ENCODE peak calls at places on chromosome 2, in four cellular contexts. One of them, this sample, is unnamed.

GRCh38 chr2:85785027-85785822 is 31.4 kb downstream of the ATOH8 start:
- DNase-seq in NCI-H748 treated with DMSO at 0.1 percent for 48 hours: no peak
- DNase-seq in OCI-M1: no peak
- DNase-seq in stimulated activated CD8-positive, alpha-beta memory T cell treated with anti-CD3 and anti-CD28 coated beads, Interleukin-7, amount 100 ng/mL, for 4 hours: no peak
- DNase-seq in this sample: no peak

GRCh38 chr2:47061989-47062678 is 93.0 kb downstream of the STPG4 start:
- DNase-seq in stimulated activated CD8-positive, alpha-beta memory T cell treated with anti-CD3 and anti-CD28 coated beads, Interleukin-7, amount 100 ng/mL, for 4 hours: no peak
- DNase-seq in OCI-M1: peak
- DNase-seq in NCI-H748 treated with DMSO at 0.1 percent for 48 hours: no peak
- DNase-seq in this sample: no peak

GRCh38 chr2:25524507-25524906 is 148.9 kb downstream of the DTNB start:
- DNase-seq in OCI-M1: no peak
- DNase-seq in stimulated activated CD8-positive, alpha-beta memory T cell treated with anti-CD3 and anti-CD28 coated beads, Interleukin-7, amount 100 ng/mL, for 4 hours: no peak
- DNase-seq in NCI-H748 treated with DMSO at 0.1 percent for 48 hours: no peak
- DNase-seq in this sample: no peak

GRCh38 chr2:12151716-12152115 is 405.3 kb downstream of the LPIN1 start:
- DNase-seq in OCI-M1: no peak
- DNase-seq in NCI-H748 treated with DMSO at 0.1 percent for 48 hours: no peak
- DNase-seq in stimulated activated CD8-positive, alpha-beta memory T cell treated with anti-CD3 and anti-CD28 coated beads, Interleukin-7, amount 100 ng/mL, for 4 hours: no peak
- DNase-seq in this sample: no peak

GRCh38 chr2:10305254-10305635 is 2.5 kb downstream of the HPCAL1 start:
- DNase-seq in stimulated activated CD8-positive, alpha-beta memory T cell treated with anti-CD3 and anti-CD28 coated beads, Interleukin-7, amount 100 ng/mL, for 4 hours: no peak
- DNase-seq in OCI-M1: peak
- DNase-seq in NCI-H748 treated with DMSO at 0.1 percent for 48 hours: no peak
- DNase-seq in this sample: no peak

GRCh38 chr2:47984041-47984440 is 77.7 kb upstream of the FBXO11 start:
- DNase-seq in stimulated activated CD8-positive, alpha-beta memory T cell treated with anti-CD3 and anti-CD28 coated beads, Interleukin-7, amount 100 ng/mL, for 4 hours: no peak
- DNase-seq in NCI-H748 treated with DMSO at 0.1 percent for 48 hours: no peak
- DNase-seq in OCI-M1: peak
- DNase-seq in this sample: no peak

GRCh38 chr2:7983912-7984311 is 697.9 kb upstream of the ID2 start:
- DNase-seq in OCI-M1: no peak
- DNase-seq in stimulated activated CD8-positive, alpha-beta memory T cell treated with anti-CD3 and anti-CD28 coated beads, Interleukin-7, amount 100 ng/mL, for 4 hours: no peak
- DNase-seq in NCI-H748 treated with DMSO at 0.1 percent for 48 hours: no peak
- DNase-seq in this sample: no peak

GRCh38 chr2:45121236-45121927 is 112.1 kb upstream of the SIX2 start:
- DNase-seq in stimulated activated CD8-positive, alpha-beta memory T cell treated with anti-CD3 and anti-CD28 coated beads, Interleukin-7, amount 100 ng/mL, for 4 hours: no peak
- DNase-seq in NCI-H748 treated with DMSO at 0.1 percent for 48 hours: no peak
- DNase-seq in OCI-M1: no peak
- DNase-seq in this sample: no peak

GRCh38 chr2:173159794-173160463 is 84.3 kb downstream of the MAP3K20 start:
- DNase-seq in stimulated activated CD8-positive, alpha-beta memory T cell treated with anti-CD3 and anti-CD28 coated beads, Interleukin-7, amount 100 ng/mL, for 4 hours: no peak
- DNase-seq in NCI-H748 treated with DMSO at 0.1 percent for 48 hours: no peak
- DNase-seq in OCI-M1: peak
- DNase-seq in this sample: no peak

GRCh38 chr2:42693013-42693575 is 70.8 kb downstream of the OXER1 start:
- DNase-seq in NCI-H748 treated with DMSO at 0.1 percent for 48 hours: no peak
- DNase-seq in stimulated activated CD8-positive, alpha-beta memory T cell treated with anti-CD3 and anti-CD28 coated beads, Interleukin-7, amount 100 ng/mL, for 4 hours: no peak
- DNase-seq in OCI-M1: peak
- DNase-seq in this sample: no peak

GRCh38 chr2:127305985-127306585 is 12.1 kb upstream of the ERCC3 start:
- DNase-seq in NCI-H748 treated with DMSO at 0.1 percent for 48 hours: no peak
- DNase-seq in stimulated activated CD8-positive, alpha-beta memory T cell treated with anti-CD3 and anti-CD28 coated beads, Interleukin-7, amount 100 ng/mL, for 4 hours: no peak
- DNase-seq in OCI-M1: peak
- DNase-seq in this sample: no peak

GRCh38 chr2:127134833-127135830 is 28.2 kb upstream of the BIN1 start:
- DNase-seq in stimulated activated CD8-positive, alpha-beta memory T cell treated with anti-CD3 and anti-CD28 coated beads, Interleukin-7, amount 100 ng/mL, for 4 hours: no peak
- DNase-seq in NCI-H748 treated with DMSO at 0.1 percent for 48 hours: no peak
- DNase-seq in OCI-M1: no peak
- DNase-seq in this sample: no peak

GRCh38 chr2:147553743-147554142 is 291.1 kb upstream of the ACVR2A start:
- DNase-seq in stimulated activated CD8-positive, alpha-beta memory T cell treated with anti-CD3 and anti-CD28 coated beads, Interleukin-7, amount 100 ng/mL, for 4 hours: no peak
- DNase-seq in NCI-H748 treated with DMSO at 0.1 percent for 48 hours: no peak
- DNase-seq in OCI-M1: no peak
- DNase-seq in this sample: no peak

GRCh38 chr2:111157071-111157661 is 36.5 kb downstream of the BCL2L11 start:
- DNase-seq in NCI-H748 treated with DMSO at 0.1 percent for 48 hours: no peak
- DNase-seq in stimulated activated CD8-positive, alpha-beta memory T cell treated with anti-CD3 and anti-CD28 coated beads, Interleukin-7, amount 100 ng/mL, for 4 hours: no peak
- DNase-seq in OCI-M1: no peak
- DNase-seq in this sample: no peak

GRCh38 chr2:54267577-54267976 is 11.5 kb upstream of the TSPYL6 start:
- DNase-seq in stimulated activated CD8-positive, alpha-beta memory T cell treated with anti-CD3 and anti-CD28 coated beads, Interleukin-7, amount 100 ng/mL, for 4 hours: no peak
- DNase-seq in NCI-H748 treated with DMSO at 0.1 percent for 48 hours: no peak
- DNase-seq in OCI-M1: no peak
- DNase-seq in this sample: no peak

GRCh38 chr2:45069711-45070664 is 60.7 kb upstream of the SIX2 start:
- DNase-seq in NCI-H748 treated with DMSO at 0.1 percent for 48 hours: peak
- DNase-seq in OCI-M1: no peak
- DNase-seq in stimulated activated CD8-positive, alpha-beta memory T cell treated with anti-CD3 and anti-CD28 coated beads, Interleukin-7, amount 100 ng/mL, for 4 hours: no peak
- DNase-seq in this sample: no peak

GRCh38 chr2:187500585-187501359 is 52.7 kb upstream of the CALCRL start:
- DNase-seq in NCI-H748 treated with DMSO at 0.1 percent for 48 hours: no peak
- DNase-seq in OCI-M1: peak
- DNase-seq in stimulated activated CD8-positive, alpha-beta memory T cell treated with anti-CD3 and anti-CD28 coated beads, Interleukin-7, amount 100 ng/mL, for 4 hours: no peak
- DNase-seq in this sample: no peak

GRCh38 chr2:128317186-128317897 is 1.3 kb downstream of the HS6ST1 start:
- DNase-seq in NCI-H748 treated with DMSO at 0.1 percent for 48 hours: no peak
- DNase-seq in stimulated activated CD8-positive, alpha-beta memory T cell treated with anti-CD3 and anti-CD28 coated beads, Interleukin-7, amount 100 ng/mL, for 4 hours: no peak
- DNase-seq in OCI-M1: peak
- DNase-seq in this sample: no peak

GRCh38 chr2:157839162-157839801 is 36.8 kb downstream of the ACVR1 start:
- DNase-seq in NCI-H748 treated with DMSO at 0.1 percent for 48 hours: peak
- DNase-seq in stimulated activated CD8-positive, alpha-beta memory T cell treated with anti-CD3 and anti-CD28 coated beads, Interleukin-7, amount 100 ng/mL, for 4 hours: no peak
- DNase-seq in OCI-M1: peak
- DNase-seq in this sample: no peak

GRCh38 chr2:105517814-105518705 is 119.2 kb upstream of the FHL2 start:
- DNase-seq in stimulated activated CD8-positive, alpha-beta memory T cell treated with anti-CD3 and anti-CD28 coated beads, Interleukin-7, amount 100 ng/mL, for 4 hours: no peak
- DNase-seq in NCI-H748 treated with DMSO at 0.1 percent for 48 hours: no peak
- DNase-seq in OCI-M1: no peak
- DNase-seq in this sample: no peak

GRCh38 chr2:235320341-235320740 is 173.5 kb upstream of the AGAP1 start:
- DNase-seq in OCI-M1: no peak
- DNase-seq in NCI-H748 treated with DMSO at 0.1 percent for 48 hours: no peak
- DNase-seq in stimulated activated CD8-positive, alpha-beta memory T cell treated with anti-CD3 and anti-CD28 coated beads, Interleukin-7, amount 100 ng/mL, for 4 hours: no peak
- DNase-seq in this sample: no peak

GRCh38 chr2:65724752-65725151 is 292.4 kb upstream of the SPRED2 start:
- DNase-seq in NCI-H748 treated with DMSO at 0.1 percent for 48 hours: no peak
- DNase-seq in OCI-M1: no peak
- DNase-seq in stimulated activated CD8-positive, alpha-beta memory T cell treated with anti-CD3 and anti-CD28 coated beads, Interleukin-7, amount 100 ng/mL, for 4 hours: no peak
- DNase-seq in this sample: no peak

GRCh38 chr2:70143314-70144150 is 47.3 kb downstream of the C2orf42 start:
- DNase-seq in OCI-M1: peak
- DNase-seq in NCI-H748 treated with DMSO at 0.1 percent for 48 hours: no peak
- DNase-seq in stimulated activated CD8-positive, alpha-beta memory T cell treated with anti-CD3 and anti-CD28 coated beads, Interleukin-7, amount 100 ng/mL, for 4 hours: peak
- DNase-seq in this sample: peak

GRCh38 chr2:79770926-79771325 is 258.1 kb downstream of the CTNNA2 start:
- DNase-seq in OCI-M1: no peak
- DNase-seq in NCI-H748 treated with DMSO at 0.1 percent for 48 hours: no peak
- DNase-seq in stimulated activated CD8-positive, alpha-beta memory T cell treated with anti-CD3 and anti-CD28 coated beads, Interleukin-7, amount 100 ng/mL, for 4 hours: no peak
- DNase-seq in this sample: no peak

GRCh38 chr2:86807462-86808275 is 17.0 kb upstream of the CD8A start:
- DNase-seq in OCI-M1: no peak
- DNase-seq in stimulated activated CD8-positive, alpha-beta memory T cell treated with anti-CD3 and anti-CD28 coated beads, Interleukin-7, amount 100 ng/mL, for 4 hours: no peak
- DNase-seq in NCI-H748 treated with DMSO at 0.1 percent for 48 hours: peak
- DNase-seq in this sample: no peak

GRCh38 chr2:5660591-5660990 is 31.6 kb upstream of the SOX11 start:
- DNase-seq in NCI-H748 treated with DMSO at 0.1 percent for 48 hours: no peak
- DNase-seq in OCI-M1: no peak
- DNase-seq in stimulated activated CD8-positive, alpha-beta memory T cell treated with anti-CD3 and anti-CD28 coated beads, Interleukin-7, amount 100 ng/mL, for 4 hours: no peak
- DNase-seq in this sample: no peak

GRCh38 chr2:176647325-176648155 is 378.3 kb downstream of the MTX2 start:
- DNase-seq in stimulated activated CD8-positive, alpha-beta memory T cell treated with anti-CD3 and anti-CD28 coated beads, Interleukin-7, amount 100 ng/mL, for 4 hours: no peak
- DNase-seq in NCI-H748 treated with DMSO at 0.1 percent for 48 hours: peak
- DNase-seq in OCI-M1: no peak
- DNase-seq in this sample: no peak

GRCh38 chr2:48176876-48177275 is 270.6 kb upstream of the FBXO11 start:
- DNase-seq in stimulated activated CD8-positive, alpha-beta memory T cell treated with anti-CD3 and anti-CD28 coated beads, Interleukin-7, amount 100 ng/mL, for 4 hours: no peak
- DNase-seq in OCI-M1: no peak
- DNase-seq in NCI-H748 treated with DMSO at 0.1 percent for 48 hours: no peak
- DNase-seq in this sample: no peak

GRCh38 chr2:136212426-136213378 is 94.8 kb upstream of the CXCR4 start:
- DNase-seq in NCI-H748 treated with DMSO at 0.1 percent for 48 hours: no peak
- DNase-seq in stimulated activated CD8-positive, alpha-beta memory T cell treated with anti-CD3 and anti-CD28 coated beads, Interleukin-7, amount 100 ng/mL, for 4 hours: no peak
- DNase-seq in OCI-M1: peak
- DNase-seq in this sample: peak

GRCh38 chr2:119549236-119549635 is 5.0 kb downstream of the CFAP221 start:
- DNase-seq in stimulated activated CD8-positive, alpha-beta memory T cell treated with anti-CD3 and anti-CD28 coated beads, Interleukin-7, amount 100 ng/mL, for 4 hours: no peak
- DNase-seq in NCI-H748 treated with DMSO at 0.1 percent for 48 hours: no peak
- DNase-seq in OCI-M1: no peak
- DNase-seq in this sample: no peak

GRCh38 chr2:20609995-20610357 is 40.9 kb downstream of the HS1BP3 start:
- DNase-seq in stimulated activated CD8-positive, alpha-beta memory T cell treated with anti-CD3 and anti-CD28 coated beads, Interleukin-7, amount 100 ng/mL, for 4 hours: no peak
- DNase-seq in OCI-M1: no peak
- DNase-seq in NCI-H748 treated with DMSO at 0.1 percent for 48 hours: no peak
- DNase-seq in this sample: no peak

GRCh38 chr2:99756059-99756458 is 266.2 kb upstream of the REV1 start:
- DNase-seq in NCI-H748 treated with DMSO at 0.1 percent for 48 hours: no peak
- DNase-seq in OCI-M1: no peak
- DNase-seq in stimulated activated CD8-positive, alpha-beta memory T cell treated with anti-CD3 and anti-CD28 coated beads, Interleukin-7, amount 100 ng/mL, for 4 hours: no peak
- DNase-seq in this sample: no peak

GRCh38 chr2:74944987-74945782 is 13.3 kb upstream of the POLE4 start:
- DNase-seq in NCI-H748 treated with DMSO at 0.1 percent for 48 hours: no peak
- DNase-seq in stimulated activated CD8-positive, alpha-beta memory T cell treated with anti-CD3 and anti-CD28 coated beads, Interleukin-7, amount 100 ng/mL, for 4 hours: no peak
- DNase-seq in OCI-M1: no peak
- DNase-seq in this sample: no peak

GRCh38 chr2:167294031-167294774 is 405.9 kb downstream of the XIRP2 start:
- DNase-seq in NCI-H748 treated with DMSO at 0.1 percent for 48 hours: no peak
- DNase-seq in OCI-M1: no peak
- DNase-seq in stimulated activated CD8-positive, alpha-beta memory T cell treated with anti-CD3 and anti-CD28 coated beads, Interleukin-7, amount 100 ng/mL, for 4 hours: no peak
- DNase-seq in this sample: no peak

GRCh38 chr2:109609352-109610024 is 4.3 kb downstream of the SEPTIN10 start:
- DNase-seq in stimulated activated CD8-positive, alpha-beta memory T cell treated with anti-CD3 and anti-CD28 coated beads, Interleukin-7, amount 100 ng/mL, for 4 hours: no peak
- DNase-seq in NCI-H748 treated with DMSO at 0.1 percent for 48 hours: no peak
- DNase-seq in OCI-M1: no peak
- DNase-seq in this sample: no peak

GRCh38 chr2:217937446-217937845 is 65.3 kb downstream of the TNS1 start:
- DNase-seq in stimulated activated CD8-positive, alpha-beta memory T cell treated with anti-CD3 and anti-CD28 coated beads, Interleukin-7, amount 100 ng/mL, for 4 hours: no peak
- DNase-seq in NCI-H748 treated with DMSO at 0.1 percent for 48 hours: no peak
- DNase-seq in OCI-M1: no peak
- DNase-seq in this sample: no peak

GRCh38 chr2:230714122-230714453 is 1.4 kb downstream of the CAB39 start:
- DNase-seq in OCI-M1: peak
- DNase-seq in NCI-H748 treated with DMSO at 0.1 percent for 48 hours: no peak
- DNase-seq in stimulated activated CD8-positive, alpha-beta memory T cell treated with anti-CD3 and anti-CD28 coated beads, Interleukin-7, amount 100 ng/mL, for 4 hours: peak
- DNase-seq in this sample: peak

GRCh38 chr2:158191076-158191566 is 89.4 kb downstream of the UPP2 start:
- DNase-seq in OCI-M1: no peak
- DNase-seq in stimulated activated CD8-positive, alpha-beta memory T cell treated with anti-CD3 and anti-CD28 coated beads, Interleukin-7, amount 100 ng/mL, for 4 hours: no peak
- DNase-seq in NCI-H748 treated with DMSO at 0.1 percent for 48 hours: peak
- DNase-seq in this sample: no peak

GRCh38 chr2:29191817-29192216 is 76.6 kb downstream of the CLIP4 start:
- DNase-seq in NCI-H748 treated with DMSO at 0.1 percent for 48 hours: no peak
- DNase-seq in stimulated activated CD8-positive, alpha-beta memory T cell treated with anti-CD3 and anti-CD28 coated beads, Interleukin-7, amount 100 ng/mL, for 4 hours: no peak
- DNase-seq in OCI-M1: no peak
- DNase-seq in this sample: no peak

GRCh38 chr2:8314063-8314462 is 367.8 kb upstream of the ID2 start:
- DNase-seq in stimulated activated CD8-positive, alpha-beta memory T cell treated with anti-CD3 and anti-CD28 coated beads, Interleukin-7, amount 100 ng/mL, for 4 hours: no peak
- DNase-seq in NCI-H748 treated with DMSO at 0.1 percent for 48 hours: no peak
- DNase-seq in OCI-M1: peak
- DNase-seq in this sample: no peak

This sample was measured in activated CD4-positive, CD25-positive, alpha-beta regulatory T cell treated with anti-CD3 and anti-CD28 coated beads, Interleukin-2, amount 50 U/mL, for 16 hours.